ENCODE peak calls at places on chromosomes 6 and 20, in eight cellular contexts. S is mesendoderm, O is GM23248, H is colonic mucosa, A is OCI-LY7, F is ovary, B is cardiac muscle cell, K is transverse colon. C is an unnamed sample.

GRCh38 chr20:1894471-1894950 is 696 bp upstream of the SIRPA start:
- DNase-seq in S (peak; percentile 80), O (peak; percentile 82), H (peak; percentile 53), A (no peak), F (peak; percentile 64), B (peak; percentile 83), K (peak; percentile 59), C (peak; percentile 59)

GRCh38 chr20:43536817-43537440 is 21.9 kb upstream of the SGK2 start:
- DNase-seq in S (peak; percentile 73), O (peak; percentile 27), H (no peak), A (no peak), F (no peak), B (no peak), K (no peak), C (no peak)

GRCh38 chr6:4948781-4949450 is 54.9 kb downstream of the RPP40 start:
- DNase-seq in S (no peak), O (no peak), H (no peak), A (no peak), F (no peak), B (peak; percentile 19), K (no peak), C (peak; percentile 22)

GRCh38 chr20:44610313-44610965 is 28.1 kb downstream of the PKIG start:
- DNase-seq in S (no peak), O (no peak), H (no peak), A (peak; percentile 68), F (no peak), B (no peak), K (no peak), C (no peak)

GRCh38 chr6:136846046-136846445 is 23.7 kb downstream of the PEX7 start:
- DNase-seq in S (peak; percentile 70), O (peak; percentile 62), H (peak; percentile 65), A (peak; percentile 60), F (peak; percentile 51), B (peak; percentile 62), K (peak; percentile 36), C (peak; percentile 18)

GRCh38 chr6:49909508-49910047 is 43.2 kb upstream of the CRISP1 start:
- DNase-seq in S (no peak), O (no peak), H (no peak), A (no peak), F (no peak), B (no peak), K (no peak), C (no peak)

GRCh38 chr20:13336308-13337089 is 115.4 kb downstream of the ISM1 start:
- DNase-seq in S (no peak), O (peak; percentile 81), H (no peak), A (no peak), F (no peak), B (no peak), K (no peak), C (no peak)

GRCh38 chr6:137217801-137218472 is 1.2 kb downstream of the IFNGR1 start:
- DNase-seq in S (peak; percentile 17), O (peak; percentile 81), H (peak; percentile 69), A (peak; percentile 55), F (no peak), B (no peak), K (peak; percentile 67), C (no peak)

GRCh38 chr20:56630506-56631317 is 1.6 kb downstream of the TFAP2C start:
- DNase-seq in S (peak; percentile 67), O (peak; percentile 78), H (peak; percentile 20), A (no peak), F (no peak), B (peak; percentile 34), K (no peak), C (no peak)

GRCh38 chr6:148524976-148525375 is 182.3 kb downstream of the SASH1 start:
- DNase-seq in S (no peak), O (peak; percentile 89), H (no peak), A (no peak), F (no peak), B (no peak), K (no peak), C (no peak)

GRCh38 chr6:129673758-129674157 is 36.2 kb downstream of the ARHGAP18 start:
- DNase-seq in S (no peak), O (no peak), H (no peak), A (no peak), F (no peak), B (no peak), K (no peak), C (no peak)

GRCh38 chr6:131811510-131811909 is 3.7 kb downstream of the ENPP1 start:
- DNase-seq in S (peak; percentile 46), O (no peak), H (no peak), A (no peak), F (no peak), B (no peak), K (no peak), C (no peak)

GRCh38 chr6:11333292-11333849 is 100.9 kb upstream of the NEDD9 start:
- DNase-seq in S (no peak), O (no peak), H (no peak), A (peak; percentile 59), F (no peak), B (no peak), K (no peak), C (no peak)

GRCh38 chr6:169966312-169967181 is 215.1 kb downstream of the ERMARD start:
- DNase-seq in S (no peak), O (no peak), H (peak; percentile 11), A (no peak), F (no peak), B (no peak), K (peak; percentile 6), C (no peak)

GRCh38 chr6:2695464-2696095 is 55.1 kb downstream of the MYLK4 start:
- DNase-seq in S (peak; percentile 25), O (peak; percentile 51), H (no peak), A (peak; percentile 19), F (no peak), B (peak; percentile 28), K (no peak), C (no peak)

GRCh38 chr6:35687658-35688604 is 784 bp downstream of the FKBP5 start:
- DNase-seq in S (peak; percentile 78), O (peak; percentile 70), H (peak; percentile 71), A (peak; percentile 86), F (peak; percentile 61), B (peak; percentile 70), K (peak; percentile 74), C (no peak)

GRCh38 chr6:113971786-113972185 is 838 bp upstream of the HDAC2 start:
- DNase-seq in S (no peak), O (peak; percentile 45), H (no peak), A (peak; percentile 10), F (no peak), B (peak; percentile 4), K (no peak), C (no peak)

GRCh38 chr20:38471245-38471644 is 1.4 kb upstream of the RALGAPB start:
- DNase-seq in S (no peak), O (no peak), H (no peak), A (no peak), F (no peak), B (no peak), K (no peak), C (no peak)

GRCh38 chr20:38477747-38478146 is 5.1 kb downstream of the RALGAPB start:
- DNase-seq in S (no peak), O (no peak), H (no peak), A (no peak), F (no peak), B (no peak), K (no peak), C (no peak)

GRCh38 chr20:38473353-38473795 is 731 bp downstream of the RALGAPB start:
- DNase-seq in S (peak; percentile 82), O (peak; percentile 62), H (no peak), A (peak; percentile 16), F (no peak), B (peak; percentile 58), K (no peak), C (no peak)

GRCh38 chr20:38472513-38473352 is at the start of gene RALGAPB:
- DNase-seq in S (peak; percentile 99), O (peak; percentile 99), H (peak; percentile 99), A (peak; percentile 99), F (peak; percentile 99), B (peak; percentile 100), K (peak; percentile 99), C (peak; percentile 98)

GRCh38 chr20:38471987-38472512 is 593 bp upstream of the RALGAPB start:
- DNase-seq in S (no peak), O (no peak), H (no peak), A (no peak), F (peak; percentile 39), B (peak; percentile 8), K (no peak), C (no peak)
- H3K4me3 ChIP-seq in S (peak overlapping the region; percentile 29), O (peak overlapping the region; percentile 93), H (peak overlapping the region; percentile 69), A (peak overlapping the region; percentile 98), F (peak overlapping the region; percentile 82), B (peak overlapping the region; percentile 85), K (peak overlapping the region; percentile 76), C (peak overlapping the region; percentile 88)

GRCh38 chr20:47328841-47329448 is 27.6 kb downstream of the ZMYND8 start:
- DNase-seq in S (no peak), O (no peak), H (no peak), A (no peak), F (no peak), B (no peak), K (peak; percentile 53), C (no peak)
- H3K4me1 ChIP-seq in S (peaks cover 7% of the 10 kb centered on the region), O (peaks cover 44% of the 10 kb centered on the region), H (peaks cover 7% of the 10 kb centered on the region), A (peaks cover under 1% of the 10 kb centered on the region), F (peaks cover 21% of the 10 kb centered on the region), B (peaks cover 6% of the 10 kb centered on the region), K (peaks cover 50% of the 10 kb centered on the region), C (peaks cover 41% of the 10 kb centered on the region)

DNA sequence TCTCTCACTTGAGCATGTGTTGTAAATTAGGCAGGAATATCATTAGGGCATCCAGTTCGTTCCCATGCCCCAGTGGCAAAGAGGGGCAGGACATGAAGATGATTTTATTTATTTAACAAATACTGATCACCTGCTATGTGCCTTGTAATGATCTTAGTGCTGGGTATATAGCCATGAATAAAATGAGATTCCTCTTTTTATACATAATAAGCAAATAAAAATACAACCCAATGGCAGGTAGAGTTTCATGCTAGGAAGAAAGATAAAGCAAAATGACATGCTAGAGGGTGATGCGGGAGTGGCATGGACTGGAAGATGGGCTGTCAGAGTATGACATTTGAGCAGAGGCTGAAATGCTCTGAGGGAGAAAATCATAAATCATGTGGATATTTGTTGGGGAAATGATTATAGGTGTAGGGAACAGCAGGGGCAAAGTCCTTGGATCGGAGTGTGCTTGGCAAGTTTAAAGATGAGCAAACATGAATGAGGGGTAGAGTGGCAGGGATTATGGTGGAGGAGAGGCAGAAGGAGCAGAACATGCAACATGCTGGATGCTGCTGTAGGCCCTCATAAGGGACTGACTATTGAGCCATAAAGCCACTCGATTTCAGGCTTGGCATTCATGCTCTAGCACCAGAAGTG is 342.1 kb downstream of the PLCB1 start:
- DNase-seq in S (no peak), O (no peak), H (no peak), A (no peak), F (no peak), B (no peak), K (no peak), C (no peak)
- H3K27ac ChIP-seq in S (no peak overlapping the region), O (no peak overlapping the region), H (no peak overlapping the region), A (no peak overlapping the region), F (no peak overlapping the region), B (no peak overlapping the region), K (no peak overlapping the region), C (no peak overlapping the region)

DNA sequence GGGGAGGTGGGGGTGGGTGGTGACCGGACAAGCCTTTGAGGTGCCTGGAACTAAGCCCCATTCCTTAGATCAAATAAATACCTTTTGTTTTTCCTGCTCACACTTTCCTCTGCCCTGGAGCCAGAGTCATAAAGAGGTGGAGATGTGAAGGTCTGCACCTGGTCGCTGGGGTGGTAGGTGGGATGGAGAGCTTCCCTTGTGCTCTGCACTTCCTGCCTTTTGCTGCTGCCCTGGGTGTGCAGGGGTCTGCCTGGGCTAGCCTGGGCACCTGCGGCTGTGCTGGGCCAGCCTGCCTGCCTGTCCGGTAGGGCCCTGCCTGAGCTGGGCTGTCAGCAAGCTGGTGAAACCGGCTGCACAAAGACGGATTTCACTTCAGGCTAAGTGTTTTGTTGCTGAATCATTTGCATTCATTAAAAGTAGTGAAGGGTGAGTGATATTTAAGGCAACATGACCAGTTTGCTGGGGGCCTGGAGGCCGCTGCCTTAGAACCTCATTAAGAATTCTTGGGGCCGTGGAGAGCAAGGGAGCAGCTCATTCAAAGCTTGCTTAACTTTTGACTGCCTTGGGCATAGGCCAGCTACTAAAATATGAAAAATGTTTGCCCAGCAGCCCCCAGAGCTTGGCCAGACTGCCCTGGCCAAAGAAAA is 20.5 kb downstream of the PTK7 start:
- DNase-seq in S (peak; percentile 79), O (peak; percentile 83), H (no peak), A (peak; percentile 58), F (no peak), B (no peak), K (peak; percentile 33), C (no peak)
- H3K4me3 ChIP-seq in S (no peak overlapping the region), O (peak overlapping the region; percentile 17), H (no peak overlapping the region), A (peak overlapping the region; percentile 44), F (no peak overlapping the region), B (no peak overlapping the region), K (no peak overlapping the region), C (no peak overlapping the region)

C was measured in SJSA1.